ENCODE peak calls at places on chromosome 3, in six cellular contexts. G is mammary epithelial cell, R is Peyer's patch, P is left ventricle myocardium inferior, U is GM23248, Y is HCT116. M is an unnamed sample. For H3K9me3 and H3K4me1, the result is how much of the 10 kb centered on the place peaks cover.

GRCh38 chr3:35739964-35740527 is 100.7 kb downstream of the ARPP21 start:
- DNase-seq in G (no peak), R (no peak), Y (no peak), P (no peak), U (no peak), M (no peak)

GRCh38 chr3:52896613-52897012 is 735 bp downstream of the STIMATE start:
- DNase-seq in Y (no peak), U (peak), G (peak), P (no peak), R (no peak), M (no peak)

GRCh38 chr3:124467980-124468902 is 262.0 kb upstream of the UMPS start:
- DNase-seq in Y (peak), R (peak), P (no peak), U (peak), G (peak), M (peak)

GRCh38 chr3:128994581-128995161 is 795 bp upstream of the CFAP92 start:
- DNase-seq in U (no peak), P (no peak), G (no peak), Y (no peak), R (no peak), M (no peak)

GRCh38 chr3:74601793-74602192 is 12.7 kb downstream of the CNTN3 start:
- DNase-seq in Y (no peak), U (no peak), R (no peak), G (no peak), P (no peak), M (no peak)

GRCh38 chr3:40196966-40197365 is 112.5 kb upstream of the EIF1B start:
- DNase-seq in U (no peak), R (no peak), P (no peak), G (no peak), Y (no peak), M (no peak)

GRCh38 chr3:100737334-100737733 is 28.0 kb downstream of the TFG start:
- DNase-seq in R (no peak), G (peak), P (no peak), Y (no peak), U (peak), M (no peak)

GRCh38 chr3:38646062-38646461 is 3.4 kb downstream of the SCN5A start:
- DNase-seq in U (no peak), P (no peak), Y (no peak), G (no peak), R (no peak), M (no peak)

GRCh38 chr3:30963223-30963722 is 68.8 kb upstream of the GADL1 start:
- DNase-seq in R (no peak), Y (no peak), U (no peak), G (no peak), P (no peak), M (no peak)

DNA sequence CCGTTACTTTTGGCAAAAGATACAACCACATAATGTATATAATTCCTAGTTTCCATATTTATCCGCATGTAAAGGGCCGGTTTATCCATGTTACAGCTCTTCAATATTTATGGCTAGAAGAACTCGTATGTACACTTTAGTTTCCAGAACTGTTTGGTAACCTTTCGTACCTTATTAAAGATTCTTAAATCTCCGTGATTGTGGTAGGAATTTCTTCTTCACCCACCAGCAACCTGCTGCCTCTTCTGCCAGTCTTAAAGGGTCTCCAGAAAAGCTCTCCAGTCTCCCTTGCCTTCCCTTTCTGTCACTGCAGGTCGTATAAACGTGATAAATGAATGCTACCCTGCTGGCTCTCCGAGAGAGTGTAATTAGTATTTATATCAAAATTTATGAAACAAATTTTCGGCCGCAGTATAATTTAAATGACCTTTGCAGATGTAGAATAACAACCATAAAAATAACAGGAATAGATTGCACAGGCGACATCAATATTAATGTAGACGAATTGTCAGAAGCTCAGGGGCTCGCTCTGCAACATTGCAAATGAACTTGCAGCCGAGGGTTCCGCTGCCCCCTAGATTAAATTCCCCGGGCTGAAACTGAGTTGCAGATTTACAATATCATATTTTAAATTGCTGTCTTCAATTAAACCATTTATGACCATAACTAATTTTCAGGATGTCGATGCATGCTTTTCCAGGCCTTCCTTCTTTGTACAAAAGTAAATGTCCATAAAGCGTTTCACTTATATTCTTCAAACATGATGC is 5.4 kb downstream of the ZIC1 start:
- DNase-seq in P (no peak), U (no peak), Y (no peak), G (no peak), R (no peak), M (no peak)
- H3K4me3 ChIP-seq in P (no peak), U (no peak), Y (no peak), G (no peak), R (no peak), M (peak)

DNA sequence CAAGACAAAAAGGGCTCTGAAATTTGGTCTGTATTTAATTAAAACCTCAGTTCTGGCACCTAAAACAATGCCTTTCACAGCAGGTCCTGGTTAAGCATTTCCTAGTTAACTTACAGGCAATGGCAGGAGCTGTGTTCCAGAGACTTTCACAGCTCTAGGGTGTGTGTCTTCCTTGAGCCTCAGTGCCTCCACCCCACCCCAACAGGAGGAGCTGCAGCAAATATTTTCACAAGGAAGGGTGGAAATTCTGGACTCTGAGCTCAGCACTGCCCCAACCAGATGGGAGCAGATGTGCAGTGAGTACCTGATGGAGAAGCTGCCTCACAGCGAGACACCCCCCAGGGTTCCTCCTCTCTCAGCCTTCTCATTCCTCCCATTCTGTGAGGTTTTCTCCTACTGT is 106.3 kb upstream of the SPATA12 start:
- DNase-seq in P (no peak), R (no peak), G (no peak), Y (no peak), U (no peak), M (no peak)
- H3K9me3 ChIP-seq in P (under half), R (under half), G (under half), Y (under half), U (under half), M (under half)

DNA sequence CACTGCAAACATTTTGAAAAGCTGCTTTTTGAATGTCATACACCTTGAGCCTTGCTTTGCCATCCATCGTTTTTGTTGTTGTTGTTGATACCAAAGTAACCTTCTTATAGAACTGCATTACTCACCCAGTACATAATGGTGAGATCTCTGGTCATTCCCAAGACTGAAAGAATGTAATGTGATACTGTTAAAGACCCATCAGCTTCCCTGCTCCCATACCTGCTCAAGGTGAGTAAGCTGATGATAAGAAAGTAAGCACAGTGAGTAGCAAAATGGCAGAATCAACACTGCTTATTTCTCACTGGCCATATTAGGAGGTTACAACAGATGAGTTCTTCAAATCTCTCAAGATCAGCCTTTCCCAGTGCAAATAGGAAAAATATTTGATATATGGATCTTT is 89.8 kb downstream of the CADPS start:
- DNase-seq in G (peak), U (no peak), P (no peak), Y (no peak), R (no peak), M (no peak)
- H3K4me1 ChIP-seq in G (under half), U (under half), P (under half), Y (under half), R (under half), M (under half)

GRCh38 chr3:194129581-194130133 is 6.3 kb upstream of the HES1 start:
- DNase-seq in U (peak), R (no peak), Y (no peak), P (peak), G (no peak), M (peak)
- H3K4me3 ChIP-seq in U (no peak), R (peak), Y (no peak), P (no peak), G (no peak), M (no peak)

GRCh38 chr3:44729384-44729910 is at the start of gene ZNF501:
- DNase-seq in P (peak), G (peak), R (peak), U (peak), Y (no peak), M (peak)

DNA sequence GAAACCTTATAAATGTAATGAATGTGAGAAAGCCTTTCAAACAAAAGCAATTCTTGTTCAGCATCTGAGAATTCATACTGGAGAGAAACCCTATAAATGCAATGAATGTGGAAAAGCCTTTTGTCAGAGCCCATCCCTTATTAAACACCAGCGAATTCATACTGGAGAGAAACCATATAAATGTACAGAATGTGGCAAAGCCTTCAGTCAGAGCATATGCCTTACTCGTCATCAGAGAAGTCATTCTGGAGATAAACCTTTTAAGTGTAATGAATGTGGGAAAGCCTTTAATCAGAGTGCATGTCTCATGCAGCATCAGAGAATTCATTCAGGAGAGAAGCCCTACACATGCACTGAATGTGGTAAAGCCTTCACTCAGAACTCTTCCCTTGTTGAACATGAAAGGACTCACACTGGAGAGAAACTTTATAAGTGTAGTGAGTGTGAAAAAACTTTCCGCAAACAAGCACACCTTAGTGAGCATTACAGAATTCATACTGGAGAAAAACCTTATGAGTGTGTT is 5.3 kb downstream of the ZNF501 start:
- DNase-seq in Y (no peak), P (no peak), U (no peak), G (no peak), R (no peak), M (no peak)
- H3K9me3 ChIP-seq in Y (under half), P (half or more), U (under half), G (half or more), R (under half), M (under half)

GRCh38 chr3:191688756-191689433 is 227.9 kb downstream of the PYDC2 start:
- DNase-seq in Y (no peak), R (no peak), P (no peak), U (no peak), G (no peak), M (no peak)
- H3K4me1 ChIP-seq in Y (under half), R (under half), P (under half), U (under half), G (under half), M (under half)

DNA sequence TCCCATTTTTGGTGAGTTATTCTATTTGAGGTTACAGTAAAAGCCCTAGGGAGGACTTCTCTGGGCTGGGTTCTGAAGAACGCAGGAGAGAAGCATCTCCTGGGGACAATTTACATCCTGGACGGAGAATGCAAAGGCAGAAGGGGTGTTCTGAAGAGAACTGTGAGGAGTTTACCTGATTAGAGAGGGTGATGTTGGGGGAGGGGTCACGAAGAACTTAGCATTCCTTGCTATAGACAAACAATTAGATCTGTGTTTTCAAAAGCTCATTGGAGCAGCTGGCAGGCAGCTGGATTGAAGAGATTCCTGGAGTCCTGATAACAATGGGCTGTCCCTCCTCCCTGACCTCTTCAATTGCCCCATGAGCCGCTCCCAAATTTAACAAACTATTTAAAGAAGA is 55.2 kb downstream of the ARHGAP31 start:
- DNase-seq in R (no peak), Y (no peak), U (no peak), G (no peak), P (no peak), M (no peak)
- H3K4me3 ChIP-seq in R (no peak), Y (no peak), U (no peak), G (no peak), P (peak), M (no peak)

GRCh38 chr3:26536955-26537354 is 85.6 kb upstream of the LRRC3B start:
- DNase-seq in G (no peak), Y (no peak), P (no peak), R (no peak), U (no peak), M (no peak)

DNA sequence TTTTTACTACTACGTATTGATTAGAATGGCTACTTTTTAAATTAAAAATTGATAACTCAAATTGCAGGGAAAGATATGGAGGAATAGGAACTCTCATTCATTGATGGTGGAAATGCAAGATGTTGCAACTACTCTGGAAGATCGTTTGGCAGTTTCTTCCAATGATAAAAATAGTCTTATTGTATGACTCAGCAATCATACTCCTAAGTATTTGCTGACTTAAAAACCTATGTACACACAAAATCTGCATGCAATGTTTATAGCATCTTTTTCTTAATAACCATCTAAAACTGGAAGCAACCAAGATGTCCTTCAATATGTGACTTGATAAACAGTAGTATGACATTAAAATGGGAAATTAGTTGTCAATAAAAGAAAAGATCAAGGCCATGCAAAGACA is 87.4 kb upstream of the LRRC3B start:
- DNase-seq in P (no peak), U (no peak), G (no peak), R (no peak), Y (no peak), M (no peak)
- H3K9me3 ChIP-seq in P (under half), U (under half), G (under half), R (under half), Y (under half), M (under half)

DNA sequence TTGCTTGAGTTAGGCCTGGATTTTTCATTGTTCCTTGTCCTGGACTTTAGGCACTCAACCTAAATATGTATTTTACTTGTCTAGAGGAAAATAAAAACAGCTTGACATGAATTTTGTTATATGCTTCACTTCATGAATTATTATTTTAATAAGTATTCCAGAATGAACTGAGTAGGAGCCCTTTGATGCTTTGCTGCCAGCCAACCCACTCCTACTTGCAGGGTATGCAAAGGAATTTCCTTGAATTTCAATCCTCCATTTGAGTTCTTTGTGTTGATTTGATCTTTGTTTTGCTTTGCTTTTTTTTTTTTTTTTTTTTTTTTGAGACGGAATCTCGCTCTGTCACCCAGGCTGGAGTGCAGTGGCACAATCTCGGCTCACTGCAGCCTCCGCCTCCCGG is 11.6 kb downstream of the ARL6IP5 start:
- DNase-seq in G (no peak), R (no peak), U (no peak), Y (no peak), P (no peak), M (no peak)
- H3K4me1 ChIP-seq in G (under half), R (under half), U (under half), Y (under half), P (half or more), M (under half)